ENCODE peak calls at places on chromosomes 6 and 20, in five cellular contexts. S is GM04504, Y is NCI-H1436 treated with DMSO at 0.1 percent for 48 hours, D is Peyer's patch, M is iPS-NIHi11. R is an unnamed sample.

GRCh38 chr6:162108041-162108440 is 619.5 kb downstream of the PRKN start:
- DNase-seq in S (no peak), Y (no peak), D (no peak), M (peak), R (no peak)

GRCh38 chr6:161168281-161168891 is 105.5 kb downstream of the AGPAT4 start:
- DNase-seq in S (peak), Y (no peak), D (no peak), M (peak), R (peak)

GRCh38 chr20:906703-907102 is 9.4 kb downstream of the ANGPT4 start:
- DNase-seq in S (no peak), Y (no peak), D (no peak), M (no peak), R (no peak)

GRCh38 chr20:51529758-51530157 is 12.8 kb downstream of the NFATC2 start:
- DNase-seq in S (no peak), Y (no peak), D (peak), M (no peak), R (no peak)

GRCh38 chr6:37821449-37821848 is 1.9 kb downstream of the ZFAND3 start:
- DNase-seq in S (no peak), Y (no peak), D (no peak), M (no peak), R (no peak)

GRCh38 chr6:132300323-132300949 is 100.8 kb downstream of the MOXD1 start:
- DNase-seq in S (no peak), Y (no peak), D (peak), M (peak), R (peak)

GRCh38 chr20:1894951-1895673 is at the start of gene SIRPA:
- DNase-seq in S (peak), Y (no peak), D (peak), M (peak), R (no peak)

GRCh38 chr6:74939309-74939708 is 266.5 kb downstream of the COL12A1 start:
- DNase-seq in S (no peak), Y (no peak), D (no peak), M (no peak), R (no peak)

GRCh38 chr6:71124340-71124739 is 164.3 kb upstream of the OGFRL1 start:
- DNase-seq in S (no peak), Y (no peak), D (no peak), M (no peak), R (no peak)